ENCODE peak calls at places on chromosome 17, in ten cellular contexts. One of them, this sample, is unnamed.

GRCh38 chr17:42402121-42402516 is 13.9 kb upstream of the STAT3 start:
- DNase-seq in AG09309: no peak
- DNase-seq in left ventricle myocardium inferior: no peak
- DNase-seq in IMR-90: peak
- DNase-seq in dorsolateral prefrontal cortex: no peak
- DNase-seq in upper lobe of right lung: no peak
- DNase-seq in NCI-H146: peak
- DNase-seq in hepatic stellate cell: no peak
- DNase-seq in fibroblast of the conjunctiva: no peak
- DNase-seq in AG04449: no peak
- DNase-seq in this sample: no peak

GRCh38 chr17:66781135-66781534 is 53.8 kb upstream of the CACNG5 start:
- DNase-seq in AG09309: no peak
- DNase-seq in left ventricle myocardium inferior: no peak
- DNase-seq in IMR-90: no peak
- DNase-seq in dorsolateral prefrontal cortex: no peak
- DNase-seq in upper lobe of right lung: no peak
- DNase-seq in NCI-H146: no peak
- DNase-seq in hepatic stellate cell: no peak
- DNase-seq in fibroblast of the conjunctiva: no peak
- DNase-seq in AG04449: no peak
- DNase-seq in this sample: no peak

GRCh38 chr17:80259642-80260535 is 763 bp upstream of the RNF213 start:
- DNase-seq in AG09309: no peak
- DNase-seq in left ventricle myocardium inferior: peak
- DNase-seq in IMR-90: peak
- DNase-seq in dorsolateral prefrontal cortex: peak
- DNase-seq in upper lobe of right lung: peak
- DNase-seq in NCI-H146: peak
- DNase-seq in hepatic stellate cell: peak
- DNase-seq in fibroblast of the conjunctiva: peak
- DNase-seq in AG04449: no peak
- DNase-seq in this sample: peak

GRCh38 chr17:70072900-70073299 is 2.1 kb upstream of the KCNJ16 start:
- DNase-seq in AG09309: no peak
- DNase-seq in left ventricle myocardium inferior: no peak
- DNase-seq in IMR-90: no peak
- DNase-seq in dorsolateral prefrontal cortex: no peak
- DNase-seq in upper lobe of right lung: no peak
- DNase-seq in NCI-H146: no peak
- DNase-seq in hepatic stellate cell: no peak
- DNase-seq in fibroblast of the conjunctiva: no peak
- DNase-seq in AG04449: no peak
- DNase-seq in this sample: no peak

GRCh38 chr17:29059281-29059680 is 16.3 kb downstream of the PIPOX start:
- DNase-seq in AG09309: no peak
- DNase-seq in left ventricle myocardium inferior: no peak
- DNase-seq in IMR-90: peak
- DNase-seq in dorsolateral prefrontal cortex: no peak
- DNase-seq in upper lobe of right lung: no peak
- DNase-seq in NCI-H146: no peak
- DNase-seq in hepatic stellate cell: peak
- DNase-seq in fibroblast of the conjunctiva: no peak
- DNase-seq in AG04449: peak
- DNase-seq in this sample: no peak

GRCh38 chr17:31586946-31587345 is 195.5 kb downstream of the RAB11FIP4 start:
- DNase-seq in AG09309: no peak
- DNase-seq in left ventricle myocardium inferior: no peak
- DNase-seq in IMR-90: no peak
- DNase-seq in dorsolateral prefrontal cortex: no peak
- DNase-seq in upper lobe of right lung: no peak
- DNase-seq in NCI-H146: no peak
- DNase-seq in hepatic stellate cell: no peak
- DNase-seq in fibroblast of the conjunctiva: no peak
- DNase-seq in AG04449: no peak
- DNase-seq in this sample: no peak

GRCh38 chr17:66364508-66365203 is 62.2 kb downstream of the PRKCA start:
- DNase-seq in AG09309: no peak
- DNase-seq in left ventricle myocardium inferior: no peak
- DNase-seq in IMR-90: no peak
- DNase-seq in dorsolateral prefrontal cortex: no peak
- DNase-seq in upper lobe of right lung: no peak
- DNase-seq in NCI-H146: no peak
- DNase-seq in hepatic stellate cell: no peak
- DNase-seq in fibroblast of the conjunctiva: no peak
- DNase-seq in AG04449: no peak
- DNase-seq in this sample: no peak

GRCh38 chr17:33651631-33652030 is 358.5 kb upstream of the ASIC2 start:
- DNase-seq in AG09309: no peak
- DNase-seq in left ventricle myocardium inferior: no peak
- DNase-seq in IMR-90: peak
- DNase-seq in dorsolateral prefrontal cortex: no peak
- DNase-seq in upper lobe of right lung: no peak
- DNase-seq in NCI-H146: no peak
- DNase-seq in hepatic stellate cell: no peak
- DNase-seq in fibroblast of the conjunctiva: no peak
- DNase-seq in AG04449: no peak
- DNase-seq in this sample: peak

This sample was measured in anterior cingulate cortex.